ENCODE peak calls at places on chromosome 12, in six cellular contexts. One of them, this sample, is unnamed.

GRCh38 chr12:63353559-63353958 is 202.6 kb upstream of the AVPR1A start:
- DNase-seq in HAP-1: no peak
- DNase-seq in AG04450: no peak
- DNase-seq in naive thymus-derived CD4-positive, alpha-beta T cell: no peak
- DNase-seq in fibroblast of the aortic adventitia: no peak
- DNase-seq in OCI-LY7: no peak
- DNase-seq in this sample: no peak

GRCh38 chr12:104684884-104685283 is 228.1 kb downstream of the CHST11 start:
- DNase-seq in HAP-1: no peak
- DNase-seq in AG04450: no peak
- DNase-seq in naive thymus-derived CD4-positive, alpha-beta T cell: no peak
- DNase-seq in fibroblast of the aortic adventitia: peak; percentile 96
- DNase-seq in OCI-LY7: no peak
- DNase-seq in this sample: no peak

GRCh38 chr12:100566887-100567637 is 6.4 kb upstream of the GAS2L3 start:
- DNase-seq in HAP-1: no peak
- DNase-seq in AG04450: no peak
- DNase-seq in naive thymus-derived CD4-positive, alpha-beta T cell: no peak
- DNase-seq in fibroblast of the aortic adventitia: peak; percentile 14
- DNase-seq in OCI-LY7: peak; percentile 13
- DNase-seq in this sample: peak; percentile 30

GRCh38 chr12:78963439-78964222 is 99.1 kb downstream of the SYT1 start:
- DNase-seq in HAP-1: no peak
- DNase-seq in AG04450: no peak
- DNase-seq in naive thymus-derived CD4-positive, alpha-beta T cell: no peak
- DNase-seq in fibroblast of the aortic adventitia: peak; percentile 43
- DNase-seq in OCI-LY7: no peak
- DNase-seq in this sample: no peak

GRCh38 chr12:93167841-93168492 is 209.8 kb upstream of the NUDT4 start:
- DNase-seq in HAP-1: peak; percentile 77
- DNase-seq in AG04450: no peak
- DNase-seq in naive thymus-derived CD4-positive, alpha-beta T cell: no peak
- DNase-seq in fibroblast of the aortic adventitia: no peak
- DNase-seq in OCI-LY7: peak; percentile 58
- DNase-seq in this sample: peak; percentile 14

GRCh38 chr12:5546616-5547015 is 114.7 kb downstream of the NTF3 start:
- DNase-seq in HAP-1: no peak
- DNase-seq in AG04450: no peak
- DNase-seq in naive thymus-derived CD4-positive, alpha-beta T cell: no peak
- DNase-seq in fibroblast of the aortic adventitia: no peak
- DNase-seq in OCI-LY7: no peak
- DNase-seq in this sample: no peak

GRCh38 chr12:6084261-6084968 is 40.1 kb downstream of the VWF start:
- DNase-seq in HAP-1: peak; percentile 80
- DNase-seq in AG04450: no peak
- DNase-seq in naive thymus-derived CD4-positive, alpha-beta T cell: no peak
- DNase-seq in fibroblast of the aortic adventitia: peak; percentile 88
- DNase-seq in OCI-LY7: no peak
- DNase-seq in this sample: no peak

GRCh38 chr12:65779091-65779642 is 45.1 kb upstream of the HMGA2 start:
- DNase-seq in HAP-1: peak; percentile 24
- DNase-seq in AG04450: no peak
- DNase-seq in naive thymus-derived CD4-positive, alpha-beta T cell: no peak
- DNase-seq in fibroblast of the aortic adventitia: peak; percentile 69
- DNase-seq in OCI-LY7: no peak
- DNase-seq in this sample: no peak

GRCh38 chr12:100868487-100868886 is 73.9 kb downstream of the ANO4 start:
- DNase-seq in HAP-1: no peak
- DNase-seq in AG04450: no peak
- DNase-seq in naive thymus-derived CD4-positive, alpha-beta T cell: no peak
- DNase-seq in fibroblast of the aortic adventitia: peak; percentile 56
- DNase-seq in OCI-LY7: no peak
- DNase-seq in this sample: no peak

GRCh38 chr12:5557906-5558305 is 126.0 kb downstream of the NTF3 start:
- DNase-seq in HAP-1: no peak
- DNase-seq in AG04450: no peak
- DNase-seq in naive thymus-derived CD4-positive, alpha-beta T cell: no peak
- DNase-seq in fibroblast of the aortic adventitia: no peak
- DNase-seq in OCI-LY7: no peak
- DNase-seq in this sample: no peak

GRCh38 chr12:79420146-79420618 is 270.6 kb downstream of the PAWR start:
- DNase-seq in HAP-1: peak; percentile 17
- DNase-seq in AG04450: peak; percentile 84
- DNase-seq in naive thymus-derived CD4-positive, alpha-beta T cell: no peak
- DNase-seq in fibroblast of the aortic adventitia: peak; percentile 97
- DNase-seq in OCI-LY7: peak; percentile 14
- DNase-seq in this sample: no peak

GRCh38 chr12:41368006-41368405 is 179.9 kb downstream of the PDZRN4 start:
- DNase-seq in HAP-1: peak; percentile 21
- DNase-seq in AG04450: no peak
- DNase-seq in naive thymus-derived CD4-positive, alpha-beta T cell: no peak
- DNase-seq in fibroblast of the aortic adventitia: no peak
- DNase-seq in OCI-LY7: peak; percentile 54
- DNase-seq in this sample: no peak

GRCh38 chr12:120797677-120798642 is 72.3 kb downstream of the ACADS start:
- DNase-seq in HAP-1: no peak
- DNase-seq in AG04450: no peak
- DNase-seq in naive thymus-derived CD4-positive, alpha-beta T cell: no peak
- DNase-seq in fibroblast of the aortic adventitia: no peak
- DNase-seq in OCI-LY7: peak; percentile 46
- DNase-seq in this sample: no peak
- H3K4me3 ChIP-seq in HAP-1: no peak overlapping the region
- H3K4me3 ChIP-seq in AG04450: no peak overlapping the region
- H3K4me3 ChIP-seq in naive thymus-derived CD4-positive, alpha-beta T cell: no peak overlapping the region
- H3K4me3 ChIP-seq in fibroblast of the aortic adventitia: no peak overlapping the region
- H3K4me3 ChIP-seq in OCI-LY7: peak overlapping the region; percentile 49
- H3K4me3 ChIP-seq in this sample: no peak overlapping the region

DNA sequence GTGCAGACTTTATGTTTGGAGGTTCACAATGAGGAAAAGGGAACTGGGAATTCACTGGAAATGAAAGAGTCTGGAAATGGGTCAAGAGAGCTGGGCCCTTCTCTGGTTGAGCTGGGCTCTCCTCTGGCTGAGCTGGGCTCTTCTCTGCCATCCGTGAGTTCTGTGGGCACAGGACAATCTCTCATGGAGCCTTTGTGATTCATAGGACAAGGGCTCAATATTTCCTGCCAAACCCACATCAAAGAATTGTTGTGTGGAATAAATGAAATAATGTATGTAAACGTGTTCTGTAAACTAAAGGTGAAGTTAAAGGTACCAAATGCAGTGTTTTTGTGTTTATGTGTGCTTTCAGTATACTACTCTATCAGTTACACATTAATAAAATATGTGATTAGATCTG is 95.5 kb upstream of the OVCH1 start:
- DNase-seq in HAP-1: no peak
- DNase-seq in AG04450: no peak
- DNase-seq in naive thymus-derived CD4-positive, alpha-beta T cell: no peak
- DNase-seq in fibroblast of the aortic adventitia: no peak
- DNase-seq in OCI-LY7: no peak
- DNase-seq in this sample: no peak
- H3K4me3 ChIP-seq in HAP-1: no peak overlapping the region
- H3K4me3 ChIP-seq in AG04450: no peak overlapping the region
- H3K4me3 ChIP-seq in naive thymus-derived CD4-positive, alpha-beta T cell: no peak overlapping the region
- H3K4me3 ChIP-seq in fibroblast of the aortic adventitia: no peak overlapping the region
- H3K4me3 ChIP-seq in OCI-LY7: no peak overlapping the region
- H3K4me3 ChIP-seq in this sample: no peak overlapping the region

DNA sequence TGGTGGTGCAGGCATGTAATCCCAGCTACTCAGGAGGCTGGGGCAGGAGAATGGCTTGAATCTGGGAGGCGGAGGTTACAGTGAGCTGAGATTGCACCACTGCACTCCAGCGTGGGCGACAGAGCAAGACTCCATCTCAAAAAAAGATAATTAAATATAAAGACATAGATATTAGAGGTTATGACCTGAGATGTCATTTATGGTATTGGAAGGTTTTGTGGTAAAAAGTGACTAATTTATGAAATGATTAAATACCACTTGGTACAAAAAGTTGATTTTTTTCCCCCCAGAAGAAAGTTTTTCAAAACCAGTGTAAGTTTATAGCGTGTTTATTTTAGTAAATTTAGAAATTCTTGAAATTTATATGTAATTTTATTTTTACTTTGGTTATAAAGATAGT is 4.3 kb downstream of the AEBP2 start:
- DNase-seq in HAP-1: peak; percentile 41
- DNase-seq in AG04450: no peak
- DNase-seq in naive thymus-derived CD4-positive, alpha-beta T cell: no peak
- DNase-seq in fibroblast of the aortic adventitia: no peak
- DNase-seq in OCI-LY7: no peak
- DNase-seq in this sample: no peak
- H3K4me3 ChIP-seq in HAP-1: peak overlapping the region; percentile 74
- H3K4me3 ChIP-seq in AG04450: no peak overlapping the region
- H3K4me3 ChIP-seq in naive thymus-derived CD4-positive, alpha-beta T cell: no peak overlapping the region
- H3K4me3 ChIP-seq in fibroblast of the aortic adventitia: no peak overlapping the region
- H3K4me3 ChIP-seq in OCI-LY7: no peak overlapping the region
- H3K4me3 ChIP-seq in this sample: no peak overlapping the region

GRCh38 chr12:121812320-121812871 is 8.6 kb downstream of the SETD1B start:
- DNase-seq in HAP-1: peak; percentile 87
- DNase-seq in AG04450: no peak
- DNase-seq in naive thymus-derived CD4-positive, alpha-beta T cell: no peak
- DNase-seq in fibroblast of the aortic adventitia: peak; percentile 79
- DNase-seq in OCI-LY7: peak; percentile 58
- DNase-seq in this sample: peak; percentile 88
- H3K4me3 ChIP-seq in HAP-1: peak overlapping the region; percentile 37
- H3K4me3 ChIP-seq in AG04450: peak overlapping the region; percentile 77
- H3K4me3 ChIP-seq in naive thymus-derived CD4-positive, alpha-beta T cell: peak overlapping the region; percentile 74
- H3K4me3 ChIP-seq in fibroblast of the aortic adventitia: peak overlapping the region; percentile 81
- H3K4me3 ChIP-seq in OCI-LY7: peak overlapping the region; percentile 72
- H3K4me3 ChIP-seq in this sample: peak overlapping the region; percentile 45

GRCh38 chr12:96445743-96446655 is 43.4 kb upstream of the CFAP54 start:
- DNase-seq in HAP-1: no peak
- DNase-seq in AG04450: peak; percentile 79
- DNase-seq in naive thymus-derived CD4-positive, alpha-beta T cell: peak; percentile 79
- DNase-seq in fibroblast of the aortic adventitia: peak; percentile 98
- DNase-seq in OCI-LY7: peak; percentile 75
- DNase-seq in this sample: no peak
- H3K4me3 ChIP-seq in HAP-1: no peak overlapping the region
- H3K4me3 ChIP-seq in AG04450: peak overlapping the region; percentile 23
- H3K4me3 ChIP-seq in naive thymus-derived CD4-positive, alpha-beta T cell: peak overlapping the region; percentile 10
- H3K4me3 ChIP-seq in fibroblast of the aortic adventitia: peak overlapping the region; percentile 32
- H3K4me3 ChIP-seq in OCI-LY7: peak overlapping the region; percentile 13
- H3K4me3 ChIP-seq in this sample: no peak overlapping the region

DNA sequence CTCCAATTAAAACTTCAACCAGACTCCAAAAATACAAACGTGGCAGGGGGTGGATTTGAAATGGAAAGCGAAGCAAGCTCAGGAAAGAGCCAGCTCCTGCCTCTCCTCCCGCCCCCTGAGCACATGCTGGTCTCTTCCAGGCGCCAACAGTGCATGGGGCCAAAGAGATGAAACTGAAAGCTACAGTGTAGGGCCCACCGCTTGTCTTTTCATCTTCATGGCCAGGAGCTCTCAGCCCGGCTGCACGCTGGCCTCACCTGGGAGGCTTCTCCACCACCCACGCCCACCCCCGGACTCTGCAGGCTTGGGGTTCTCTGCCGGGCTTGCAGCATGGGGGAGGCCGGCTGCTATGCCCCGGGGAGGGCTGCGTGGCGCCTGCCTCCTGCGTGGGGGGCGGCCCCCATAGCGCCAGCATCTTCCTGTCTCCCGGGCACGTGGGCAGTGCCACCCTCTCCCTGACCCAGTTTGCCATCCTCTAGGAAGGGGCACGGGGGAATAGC is 2.0 kb downstream of the RIMBP2 start:
- DNase-seq in HAP-1: no peak
- DNase-seq in AG04450: no peak
- DNase-seq in naive thymus-derived CD4-positive, alpha-beta T cell: no peak
- DNase-seq in fibroblast of the aortic adventitia: no peak
- DNase-seq in OCI-LY7: no peak
- DNase-seq in this sample: no peak
- H3K4me3 ChIP-seq in HAP-1: no peak overlapping the region
- H3K4me3 ChIP-seq in AG04450: no peak overlapping the region
- H3K4me3 ChIP-seq in naive thymus-derived CD4-positive, alpha-beta T cell: no peak overlapping the region
- H3K4me3 ChIP-seq in fibroblast of the aortic adventitia: no peak overlapping the region
- H3K4me3 ChIP-seq in OCI-LY7: no peak overlapping the region
- H3K4me3 ChIP-seq in this sample: peak overlapping the region; percentile 35

GRCh38 chr12:13126494-13126893 is 23.0 kb upstream of the GSG1 start:
- DNase-seq in HAP-1: no peak
- DNase-seq in AG04450: no peak
- DNase-seq in naive thymus-derived CD4-positive, alpha-beta T cell: no peak
- DNase-seq in fibroblast of the aortic adventitia: no peak
- DNase-seq in OCI-LY7: no peak
- DNase-seq in this sample: no peak

GRCh38 chr12:13127476-13127875 is 24.0 kb upstream of the GSG1 start:
- DNase-seq in HAP-1: no peak
- DNase-seq in AG04450: no peak
- DNase-seq in naive thymus-derived CD4-positive, alpha-beta T cell: no peak
- DNase-seq in fibroblast of the aortic adventitia: no peak
- DNase-seq in OCI-LY7: no peak
- DNase-seq in this sample: no peak

GRCh38 chr12:13125996-13126395 is 22.5 kb upstream of the GSG1 start:
- DNase-seq in HAP-1: no peak
- DNase-seq in AG04450: no peak
- DNase-seq in naive thymus-derived CD4-positive, alpha-beta T cell: no peak
- DNase-seq in fibroblast of the aortic adventitia: no peak
- DNase-seq in OCI-LY7: no peak
- DNase-seq in this sample: no peak

GRCh38 chr12:13130981-13131380 is 27.5 kb upstream of the GSG1 start:
- DNase-seq in HAP-1: no peak
- DNase-seq in AG04450: no peak
- DNase-seq in naive thymus-derived CD4-positive, alpha-beta T cell: no peak
- DNase-seq in fibroblast of the aortic adventitia: peak; percentile 55
- DNase-seq in OCI-LY7: no peak
- DNase-seq in this sample: no peak

DNA sequence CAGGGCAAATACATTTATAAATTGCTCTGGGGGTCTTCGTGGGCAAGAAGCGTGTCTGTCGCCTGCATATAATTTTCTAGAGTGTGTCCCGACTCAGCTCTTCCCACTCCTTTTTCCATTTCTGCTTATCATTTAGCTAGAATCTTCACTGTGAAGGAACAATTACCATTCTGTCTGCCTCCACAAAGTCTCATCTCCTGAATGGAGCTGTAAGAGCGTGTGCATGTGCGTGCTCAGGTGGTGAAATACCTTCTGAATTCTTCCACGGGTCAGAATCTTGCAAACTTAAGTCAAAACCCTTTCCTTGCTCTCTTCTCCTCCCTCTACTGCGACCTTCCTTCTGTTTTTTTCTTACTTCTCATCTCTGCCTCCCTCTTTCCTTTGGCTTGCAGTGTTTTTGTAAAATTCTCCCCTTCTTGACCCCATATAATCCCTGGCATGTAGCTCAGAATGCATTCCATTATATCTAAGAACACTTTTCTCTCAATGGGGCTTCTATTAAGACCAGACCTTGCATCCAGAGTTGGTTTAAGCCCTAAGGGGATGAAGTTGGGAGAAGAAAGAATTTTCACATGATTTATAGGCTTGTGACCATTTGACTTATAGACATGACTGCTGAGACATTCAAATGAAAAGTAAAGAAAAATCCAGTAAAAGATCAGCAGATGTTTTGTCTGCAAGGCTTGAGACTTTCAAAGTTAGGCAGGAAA is 25.0 kb upstream of the GSG1 start:
- DNase-seq in HAP-1: peak; percentile 48
- DNase-seq in AG04450: no peak
- DNase-seq in naive thymus-derived CD4-positive, alpha-beta T cell: no peak
- DNase-seq in fibroblast of the aortic adventitia: no peak
- DNase-seq in OCI-LY7: no peak
- DNase-seq in this sample: no peak
- H3K4me3 ChIP-seq in HAP-1: no peak overlapping the region
- H3K4me3 ChIP-seq in AG04450: no peak overlapping the region
- H3K4me3 ChIP-seq in naive thymus-derived CD4-positive, alpha-beta T cell: no peak overlapping the region
- H3K4me3 ChIP-seq in fibroblast of the aortic adventitia: no peak overlapping the region
- H3K4me3 ChIP-seq in OCI-LY7: no peak overlapping the region
- H3K4me3 ChIP-seq in this sample: no peak overlapping the region

GRCh38 chr12:57770734-57771133 is 1.2 kb downstream of the METTL1 start:
- DNase-seq in HAP-1: no peak
- DNase-seq in AG04450: no peak
- DNase-seq in naive thymus-derived CD4-positive, alpha-beta T cell: no peak
- DNase-seq in fibroblast of the aortic adventitia: no peak
- DNase-seq in OCI-LY7: no peak
- DNase-seq in this sample: no peak
- H3K4me3 ChIP-seq in HAP-1: peak overlapping the region; percentile 90
- H3K4me3 ChIP-seq in AG04450: peak overlapping the region; percentile 98
- H3K4me3 ChIP-seq in naive thymus-derived CD4-positive, alpha-beta T cell: no peak overlapping the region
- H3K4me3 ChIP-seq in fibroblast of the aortic adventitia: no peak overlapping the region
- H3K4me3 ChIP-seq in OCI-LY7: peak overlapping the region; percentile 81
- H3K4me3 ChIP-seq in this sample: no peak overlapping the region

This sample was measured in heart left ventricle.